ENCODE peak calls at places on chromosomes 11 and 22, in five cellular contexts. Y is EH, Z is T follicular helper cell, W is SK-N-DZ, N is RWPE1. Q is an unnamed sample.

GRCh38 chr22:46245515-46245914 is 4.6 kb downstream of the CDPF1 start:
- DNase-seq in W (no peak), N (no peak), Y (no peak), Z (no peak), Q (no peak)

GRCh38 chr11:70877151-70877550 is 375.2 kb downstream of the SHANK2 start:
- DNase-seq in W (no peak), Z (no peak), N (no peak), Y (no peak), Q (no peak)

GRCh38 chr22:50129121-50129734 is 39.4 kb downstream of the MOV10L1 start:
- DNase-seq in N (no peak), W (no peak), Z (no peak), Y (peak), Q (peak)

GRCh38 chr11:108854366-108854765 is 189.5 kb downstream of the DDX10 start:
- DNase-seq in N (no peak), Y (no peak), Z (no peak), W (no peak), Q (peak)

GRCh38 chr11:10490398-10491232 is 35.6 kb downstream of the AMPD3 start:
- DNase-seq in Z (no peak), N (peak), W (no peak), Y (peak), Q (peak)

GRCh38 chr11:19244084-19244483 is 3.3 kb upstream of the E2F8 start:
- DNase-seq in W (no peak), N (peak), Y (no peak), Z (no peak), Q (peak)

GRCh38 chr11:58513747-58514367 is 6.0 kb upstream of the OR5B21 start:
- DNase-seq in Y (peak), W (peak), Z (no peak), N (peak), Q (peak)

GRCh38 chr11:126375726-126376125 is 20.2 kb downstream of the ST3GAL4 start:
- DNase-seq in Y (peak), Z (no peak), N (peak), W (no peak), Q (no peak)

GRCh38 chr22:24181088-24181995 is at the start of gene SUSD2:
- DNase-seq in W (peak), Y (peak), Z (no peak), N (no peak), Q (no peak)

GRCh38 chr22:30541979-30542810 is 4.3 kb downstream of the SEC14L6 start:
- DNase-seq in Y (no peak), N (no peak), W (no peak), Z (no peak), Q (no peak)

GRCh38 chr11:123585721-123586120 is 68.7 kb downstream of the SCN3B start:
- DNase-seq in W (no peak), Y (no peak), Z (no peak), N (no peak), Q (no peak)

GRCh38 chr11:128336203-128336602 is 251.2 kb downstream of the ETS1 start:
- DNase-seq in Y (peak), N (no peak), Z (no peak), W (peak), Q (peak)

GRCh38 chr11:128911701-128912100 is 20.5 kb downstream of the KCNJ5 start:
- DNase-seq in W (no peak), Z (no peak), N (no peak), Y (no peak), Q (no peak)

GRCh38 chr11:104853276-104853675 is 45.0 kb downstream of the CASP12 start:
- DNase-seq in N (no peak), W (peak), Y (no peak), Z (no peak), Q (no peak)

GRCh38 chr11:15942126-15942525 is 414.2 kb downstream of the SOX6 start:
- DNase-seq in W (no peak), Z (no peak), Y (no peak), N (no peak), Q (no peak)

Q was measured in AG10803.